ENCODE peak calls at places on chromosome 19, in eight cellular contexts. M, V, H, S, R, D, F and U are unnamed samples.

GRCh38 chr19:3055741-3056453 is 6.4 kb downstream of the TLE5 start:
- DNase-seq in M (no peak), V (no peak), H (no peak), S (no peak), R (no peak), D (no peak), F (no peak), U (no peak)

GRCh38 chr19:46107371-46107770 is 17.1 kb downstream of the IGFL3 start:
- DNase-seq in M (no peak), V (no peak), H (no peak), S (no peak), R (peak; percentile 39), D (no peak), F (no peak), U (no peak)

GRCh38 chr19:31146546-31147183 is 202.6 kb downstream of the TSHZ3 start:
- DNase-seq in M (no peak), V (no peak), H (no peak), S (no peak), R (no peak), D (peak; percentile 34), F (no peak), U (no peak)

GRCh38 chr19:58558066-58558622 is at the start of gene UBE2M:
- DNase-seq in M (no peak), V (no peak), H (no peak), S (no peak), R (peak; percentile 67), D (peak; percentile 46), F (no peak), U (no peak)

GRCh38 chr19:37953576-37954303 is 46.7 kb downstream of the SIPA1L3 start:
- DNase-seq in M (no peak), V (no peak), H (no peak), S (no peak), R (peak; percentile 25), D (no peak), F (no peak), U (no peak)

GRCh38 chr19:7216373-7216902 is 77.8 kb downstream of the INSR start:
- DNase-seq in M (no peak), V (no peak), H (no peak), S (no peak), R (no peak), D (no peak), F (peak; percentile 13), U (peak; percentile 79)

GRCh38 chr19:5038631-5039271 is 69.8 kb downstream of the KDM4B start:
- DNase-seq in M (no peak), V (peak; percentile 59), H (peak; percentile 1), S (peak; percentile 30), R (peak; percentile 25), D (peak; percentile 60), F (no peak), U (peak; percentile 31)

GRCh38 chr19:1237754-1238372 is at the start of gene CBARP:
- DNase-seq in M (no peak), V (no peak), H (peak; percentile 55), S (no peak), R (peak; percentile 76), D (peak; percentile 60), F (peak; percentile 44), U (no peak)

GRCh38 chr19:7975037-7975436 is 30.4 kb downstream of the ELAVL1 start:
- DNase-seq in M (no peak), V (no peak), H (peak; percentile 69), S (no peak), R (no peak), D (no peak), F (no peak), U (no peak)

GRCh38 chr19:3851254-3852176 is 17.3 kb downstream of the ZFR2 start:
- DNase-seq in M (no peak), V (no peak), H (no peak), S (no peak), R (no peak), D (peak; percentile 42), F (no peak), U (peak; percentile 50)

GRCh38 chr19:38321646-38322323 is 2.1 kb downstream of the KCNK6 start:
- DNase-seq in M (no peak), V (no peak), H (no peak), S (no peak), R (no peak), D (no peak), F (no peak), U (no peak)

GRCh38 chr19:3403489-3404323 is 37.3 kb downstream of the NFIC start:
- DNase-seq in M (no peak), V (no peak), H (peak; percentile 91), S (peak; percentile 96), R (peak; percentile 84), D (peak; percentile 53), F (no peak), U (no peak)

GRCh38 chr19:46907880-46908279 is 47.1 kb downstream of the ARHGAP35 start:
- DNase-seq in M (no peak), V (no peak), H (peak; percentile 62), S (no peak), R (no peak), D (no peak), F (no peak), U (no peak)

GRCh38 chr19:7010722-7011593 is 10.3 kb downstream of the MBD3L2B start:
- DNase-seq in M (no peak), V (no peak), H (no peak), S (no peak), R (no peak), D (no peak), F (no peak), U (peak; percentile 57)

GRCh38 chr19:53004242-53004641 is 9.5 kb upstream of the ERVV-1 start:
- DNase-seq in M (no peak), V (no peak), H (no peak), S (no peak), R (no peak), D (no peak), F (no peak), U (no peak)

GRCh38 chr19:2613507-2614295 is 88.8 kb downstream of the GNG7 start:
- DNase-seq in M (no peak), V (peak; percentile 87), H (no peak), S (no peak), R (peak; percentile 77), D (peak; percentile 63), F (peak; percentile 63), U (peak; percentile 79)

GRCh38 chr19:1288528-1289394 is 3.1 kb downstream of the EFNA2 start:
- DNase-seq in M (no peak), V (no peak), H (no peak), S (no peak), R (no peak), D (no peak), F (no peak), U (no peak)

GRCh38 chr19:41172297-41173164 is 20.5 kb upstream of the CYP2S1 start:
- DNase-seq in M (no peak), V (no peak), H (no peak), S (no peak), R (no peak), D (no peak), F (no peak), U (no peak)

GRCh38 chr19:54626757-54627156 is 3.5 kb upstream of the LILRB1 start:
- DNase-seq in M (no peak), V (no peak), H (no peak), S (no peak), R (no peak), D (no peak), F (no peak), U (no peak)